ENCODE peak calls at places on chromosomes 7 and 10, in seven cellular contexts. C is right lobe of liver; V is bronchial epithelial cell; R is CD8-positive, alpha-beta T cell; D is AG04449; T is thyroid gland; Z is glutamatergic neuron. Y is an unnamed sample.

GRCh38 chr7:90621892-90622182 is 25.7 kb downstream of the CDK14 start:
- DNase-seq in C (no peak), V (no peak), R (no peak), D (no peak), T (no peak), Z (no peak), Y (no peak)

GRCh38 chr7:55588976-55589604 is 16.8 kb upstream of the VOPP1 start:
- DNase-seq in C (no peak), V (no peak), R (no peak), D (no peak), T (no peak), Z (no peak), Y (no peak)

GRCh38 chr10:100997364-100998182 is 2.0 kb upstream of the LZTS2 start:
- DNase-seq in C (peak; percentile 88), V (peak; percentile 57), R (no peak), D (no peak), T (peak; percentile 75), Z (peak; percentile 92), Y (peak; percentile 91)

GRCh38 chr10:24483701-24484100 is 240.0 kb downstream of the ARHGAP21 start:
- DNase-seq in C (peak; percentile 65), V (peak; percentile 99), R (no peak), D (no peak), T (peak; percentile 44), Z (no peak), Y (no peak)

GRCh38 chr10:1006573-1006972 is 18.3 kb downstream of the GTPBP4 start:
- DNase-seq in C (no peak), V (no peak), R (no peak), D (no peak), T (no peak), Z (no peak), Y (no peak)

GRCh38 chr7:106153891-106154449 is 41.9 kb upstream of the SYPL1 start:
- DNase-seq in C (peak; percentile 78), V (peak; percentile 72), R (peak; percentile 45), D (no peak), T (peak; percentile 89), Z (peak; percentile 86), Y (peak; percentile 88)

GRCh38 chr7:11171569-11172192 is 198.0 kb downstream of the PHF14 start:
- DNase-seq in C (no peak), V (no peak), R (no peak), D (no peak), T (no peak), Z (no peak), Y (peak; percentile 13)

GRCh38 chr10:24826022-24826421 is 102.3 kb upstream of the ARHGAP21 start:
- DNase-seq in C (no peak), V (peak; percentile 86), R (no peak), D (no peak), T (no peak), Z (no peak), Y (no peak)

GRCh38 chr10:132765435-132765834 is 20.5 kb downstream of the NKX6-2 start:
- DNase-seq in C (no peak), V (no peak), R (no peak), D (no peak), T (no peak), Z (no peak), Y (no peak)

DNA sequence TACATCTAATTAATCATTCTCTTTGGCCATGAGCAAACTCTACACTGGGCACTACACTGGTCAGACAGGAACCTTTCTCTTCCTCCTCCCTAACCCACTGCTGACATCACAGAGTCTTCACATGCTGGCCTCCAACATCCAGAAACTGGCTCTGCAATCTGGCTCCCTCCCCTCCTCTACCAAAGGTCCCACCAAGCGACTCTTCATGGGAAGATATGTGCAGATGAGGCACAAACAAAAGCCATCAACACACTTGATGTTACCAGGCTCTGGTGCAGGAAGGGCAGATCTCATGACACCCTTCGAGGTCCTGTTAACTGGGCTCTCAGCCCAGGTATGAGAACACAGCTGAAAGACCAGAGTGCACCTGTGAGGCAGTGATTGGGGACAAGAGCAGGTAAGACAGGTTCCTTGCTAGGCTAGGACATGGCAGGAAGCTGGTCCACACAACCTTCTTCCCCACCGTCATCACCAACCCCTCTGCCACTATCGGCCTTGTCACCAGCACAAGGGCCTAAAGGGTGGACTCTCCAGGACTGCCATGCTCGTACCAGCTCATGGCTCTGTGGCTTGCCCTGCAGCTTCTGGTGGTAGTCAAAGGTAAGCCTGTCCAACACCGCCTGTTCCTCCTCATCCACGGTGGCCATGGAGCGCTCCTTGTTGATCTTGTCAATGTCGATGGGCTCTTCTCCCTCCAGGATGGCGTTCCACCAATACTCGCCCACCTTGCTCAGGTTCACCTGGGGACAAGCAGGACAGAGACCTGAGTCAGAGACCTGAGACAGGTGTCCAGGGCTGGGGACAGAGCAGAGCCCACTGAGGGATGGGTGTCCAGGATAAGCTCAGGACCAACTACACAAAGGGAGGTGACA is 66.6 kb upstream of the CAMK2B start:
- DNase-seq in C (no peak), V (no peak), R (no peak), D (no peak), T (no peak), Z (no peak), Y (no peak)
- TF ChIP-seq CTCF in C (no peak), V (no peak), R (no peak), D (no peak), T (no peak), Z (no peak), Y (no peak)

DNA sequence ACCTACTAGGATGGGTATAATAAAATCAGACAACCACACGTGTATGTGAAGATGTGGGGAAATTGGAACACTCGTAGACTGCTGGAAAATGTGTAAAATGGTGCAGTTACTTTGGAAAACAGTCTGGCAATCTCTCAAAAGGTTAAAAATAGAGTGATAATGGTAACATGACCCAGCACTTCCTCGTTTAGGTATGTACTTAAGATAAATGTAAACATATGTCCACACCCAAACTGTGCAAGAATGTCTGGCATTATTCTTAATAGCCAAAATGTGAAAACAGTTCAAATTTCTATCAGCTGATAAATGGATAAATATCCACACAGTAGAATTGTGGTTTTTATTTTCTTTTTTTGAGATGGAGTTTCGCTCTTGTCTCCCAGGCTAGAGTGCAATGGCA is 272.8 kb downstream of the ZNF248 start:
- DNase-seq in C (no peak), V (peak; percentile 0), R (no peak), D (no peak), T (no peak), Z (no peak), Y (no peak)
- TF ChIP-seq CTCF in C (no peak), V (no peak), R (no peak), D (no peak), T (no peak), Z (no peak), Y (no peak)

DNA sequence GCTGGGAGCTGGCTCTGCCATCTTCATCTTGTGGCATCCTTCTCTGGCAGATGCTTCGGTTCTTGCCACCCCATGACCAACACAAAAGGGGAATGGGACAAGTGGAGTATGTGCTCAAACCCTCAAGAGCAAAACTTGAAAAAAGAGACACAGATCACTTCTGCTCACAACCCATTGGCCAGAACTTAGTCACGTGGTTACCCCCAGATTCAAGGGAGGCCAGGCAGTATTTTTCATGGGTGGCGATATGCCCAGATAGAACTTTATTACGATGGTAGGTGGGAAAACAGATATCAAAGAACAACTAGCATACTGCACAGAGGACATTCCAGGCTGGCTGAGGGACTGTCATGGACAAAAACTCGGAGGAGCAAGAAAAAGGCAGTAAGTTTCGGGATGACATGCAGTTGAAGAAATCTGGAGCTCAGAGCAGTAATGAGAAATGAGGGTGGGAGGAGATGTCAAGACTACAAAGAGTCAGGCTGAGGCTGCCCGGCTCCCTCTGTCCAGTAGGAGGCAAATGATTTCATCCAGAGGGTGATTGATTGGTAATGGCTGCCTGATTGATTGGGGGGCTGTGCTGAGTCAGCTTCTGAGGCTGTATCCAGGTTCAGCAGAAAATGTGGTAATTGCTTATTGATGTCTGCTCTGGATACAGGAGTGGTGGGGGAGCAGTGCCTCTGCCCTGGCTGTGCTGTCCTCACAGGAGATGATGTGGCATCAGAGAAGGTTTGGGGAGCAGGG is 25.3 kb downstream of the COL13A1 start:
- DNase-seq in C (no peak), V (no peak), R (no peak), D (no peak), T (no peak), Z (peak; percentile 65), Y (no peak)
- TF ChIP-seq CTCF in C (no peak), V (no peak), R (no peak), D (no peak), T (no peak), Z (peak; percentile 59), Y (peak; percentile 23)

DNA sequence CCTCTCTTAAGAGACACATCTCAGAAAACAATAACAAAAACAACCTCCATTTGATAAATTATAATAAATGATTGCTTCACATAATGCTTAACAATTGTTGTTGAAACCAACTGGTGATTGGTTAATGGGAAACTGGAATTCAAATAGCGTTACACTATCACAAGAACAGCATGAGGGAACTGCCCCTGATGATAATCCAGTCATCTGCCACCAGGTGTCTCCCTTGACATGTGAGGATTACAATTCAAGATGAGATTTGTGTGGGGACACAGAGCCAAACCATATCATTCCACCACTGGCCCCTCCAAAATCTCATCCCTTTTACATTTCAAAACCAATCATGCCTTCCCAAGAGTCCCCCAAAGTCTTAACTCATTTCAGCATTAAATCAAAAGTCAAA is 375.9 kb downstream of the BMPER start:
- DNase-seq in C (no peak), V (peak; percentile 20), R (no peak), D (no peak), T (no peak), Z (no peak), Y (no peak)
- TF ChIP-seq CTCF in C (no peak), V (peak; percentile 27), R (no peak), D (peak; percentile 8), T (no peak), Z (no peak), Y (no peak)

DNA sequence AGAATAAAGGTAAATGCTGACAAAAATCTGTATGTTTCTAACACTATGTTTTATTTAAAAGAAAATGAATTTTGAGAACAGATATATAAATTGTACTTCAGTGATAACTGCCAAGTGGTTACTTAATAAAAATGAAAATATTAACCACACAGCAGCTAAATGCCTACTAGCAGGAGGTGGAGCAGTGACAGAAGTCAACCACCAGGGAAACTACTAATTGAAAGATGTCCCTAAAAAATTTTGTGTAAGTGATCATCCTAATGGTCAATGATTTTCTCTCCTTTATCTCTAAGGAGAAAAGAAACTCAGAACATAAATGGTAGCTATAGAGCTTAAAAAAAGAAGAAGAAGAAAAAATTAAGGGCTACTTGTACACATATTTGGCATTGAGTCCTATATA is 22.9 kb downstream of the WNT16 start:
- DNase-seq in C (no peak), V (no peak), R (no peak), D (no peak), T (no peak), Z (no peak), Y (no peak)
- TF ChIP-seq CTCF in C (no peak), V (no peak), R (no peak), D (no peak), T (no peak), Z (peak; percentile 58), Y (peak; percentile 41)